ENCODE peak calls at places on chromosomes 5 and 9, in seven cellular contexts. N is transverse colon, L is esophagus squamous epithelium, V is ascending aorta, A is HFFc6, J is endothelial cell, K is mammary epithelial cell. E is an unnamed sample.

GRCh38 chr9:88313364-88314220 is 74.7 kb upstream of the SPIN1 start:
- DNase-seq in N (no peak), L (no peak), V (no peak), A (no peak), J (no peak), K (no peak), E (no peak)

GRCh38 chr5:6673031-6673430 is 39.8 kb downstream of the SRD5A1 start:
- DNase-seq in N (no peak), L (no peak), V (no peak), A (no peak), J (no peak), K (no peak), E (no peak)

GRCh38 chr9:93116049-93116961 is 17.7 kb downstream of the NINJ1 start:
- DNase-seq in N (peak; percentile 65), L (no peak), V (peak; percentile 76), A (peak; percentile 65), J (no peak), K (no peak), E (peak; percentile 12)

GRCh38 chr5:154857091-154857533 is 1.3 kb upstream of the CNOT8 start:
- DNase-seq in N (peak; percentile 81), L (no peak), V (peak; percentile 61), A (peak; percentile 71), J (no peak), K (no peak), E (no peak)

GRCh38 chr9:134585746-134586706 is 55.6 kb upstream of the COL5A1 start:
- DNase-seq in N (no peak), L (no peak), V (no peak), A (peak; percentile 85), J (no peak), K (peak; percentile 6), E (no peak)

GRCh38 chr5:6175172-6175855 is 203.0 kb downstream of the MED10 start:
- DNase-seq in N (no peak), L (no peak), V (no peak), A (no peak), J (no peak), K (no peak), E (no peak)

GRCh38 chr5:29203049-29203448 is 1990.4 kb upstream of the CDH6 start:
- DNase-seq in N (no peak), L (no peak), V (no peak), A (no peak), J (no peak), K (no peak), E (no peak)

GRCh38 chr5:33855396-33855795 is 36.4 kb downstream of the ADAMTS12 start:
- DNase-seq in N (no peak), L (no peak), V (no peak), A (no peak), J (no peak), K (peak; percentile 47), E (no peak)

GRCh38 chr9:93099551-93100264 is 3.7 kb downstream of the CARD19 start:
- DNase-seq in N (peak; percentile 7), L (no peak), V (peak; percentile 7), A (no peak), J (no peak), K (no peak), E (peak; percentile 3)

GRCh38 chr5:1948663-1949191 is 66.0 kb upstream of the IRX4 start:
- DNase-seq in N (no peak), L (no peak), V (no peak), A (no peak), J (no peak), K (peak; percentile 99), E (no peak)

GRCh38 chr9:127122176-127123151 is at the start of gene ANGPTL2:
- DNase-seq in N (peak; percentile 78), L (peak; percentile 30), V (peak; percentile 76), A (peak; percentile 80), J (peak; percentile 59), K (peak; percentile 36), E (no peak)

GRCh38 chr5:176446884-176447537 is 1.2 kb upstream of the FAF2 start:
- DNase-seq in N (peak; percentile 31), L (no peak), V (no peak), A (no peak), J (peak; percentile 15), K (no peak), E (no peak)

GRCh38 chr9:129624947-129625346 is 1.0 kb upstream of the NTMT1 start:
- DNase-seq in N (no peak), L (no peak), V (no peak), A (no peak), J (no peak), K (peak; percentile 68), E (no peak)

GRCh38 chr9:129626944-129627297 is 958 bp downstream of the NTMT1 start:
- DNase-seq in N (no peak), L (no peak), V (no peak), A (peak; percentile 81), J (no peak), K (peak; percentile 28), E (no peak)

GRCh38 chr9:129626079-129626943 is at the start of gene NTMT1:
- DNase-seq in N (peak; percentile 89), L (peak; percentile 51), V (peak; percentile 43), A (peak; percentile 74), J (peak; percentile 88), K (peak; percentile 75), E (peak; percentile 92)

GRCh38 chr9:129623331-129623730 is 2.4 kb upstream of the C9orf50 start:
- DNase-seq in N (no peak), L (no peak), V (no peak), A (peak; percentile 45), J (no peak), K (no peak), E (no peak)

DNA sequence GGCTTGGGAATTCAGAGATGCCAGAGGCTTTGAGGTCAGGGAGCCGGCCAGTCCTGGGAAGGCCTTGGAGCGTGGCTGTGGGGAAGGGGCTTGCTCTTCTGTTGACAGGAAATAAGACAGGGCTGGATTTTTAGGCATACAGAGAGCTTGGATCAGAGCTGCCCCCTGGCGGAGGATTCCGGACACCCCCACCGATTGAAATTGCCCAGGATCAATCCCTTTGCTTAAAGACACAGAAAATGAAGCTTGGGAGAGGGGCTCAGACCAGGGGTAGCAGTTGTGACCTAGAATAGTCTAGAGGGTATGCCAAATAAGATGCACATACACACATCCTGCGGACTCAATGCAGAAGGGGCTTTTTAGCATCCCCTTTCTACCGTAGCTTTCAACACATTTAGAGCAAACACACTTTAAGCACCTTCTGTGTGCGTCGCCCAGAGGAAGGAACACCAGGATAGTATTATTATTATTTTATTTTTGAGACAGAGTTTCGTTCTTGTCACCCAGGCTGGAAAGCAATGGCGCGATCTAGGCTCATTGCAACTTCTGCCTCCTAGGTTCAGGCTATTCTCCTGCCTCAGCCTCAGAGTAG is 1.7 kb upstream of the NTMT1 start:
- DNase-seq in N (peak; percentile 66), L (no peak), V (no peak), A (peak; percentile 36), J (peak; percentile 83), K (no peak), E (peak; percentile 73)
- TF ChIP-seq CTCF in N (peak; percentile 76), L (peak; percentile 76), V (peak; percentile 48), A (peak; percentile 88), J (peak; percentile 63), K (peak; percentile 82), E (peak; percentile 67)

DNA sequence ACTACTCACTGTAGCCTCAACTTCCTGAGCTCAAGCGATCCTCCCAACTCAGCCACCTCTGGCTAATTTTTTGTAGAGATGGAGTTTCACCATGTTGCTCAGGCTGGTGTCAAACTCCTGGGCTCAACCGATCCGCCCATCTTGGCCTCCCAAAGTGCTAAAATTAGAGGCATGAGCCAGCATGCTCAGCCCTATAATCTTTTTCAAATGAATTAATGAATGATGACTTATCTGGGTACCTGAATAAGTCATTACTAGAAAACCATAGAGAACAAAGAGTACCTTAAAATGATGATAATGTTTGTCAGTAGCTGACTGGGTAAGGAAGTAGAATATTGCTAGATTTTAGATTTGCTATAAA is 13.8 kb downstream of the FNBP1 start:
- DNase-seq in N (no peak), L (no peak), V (no peak), A (no peak), J (no peak), K (no peak), E (no peak)
- TF ChIP-seq CTCF in N (no peak), L (no peak), V (no peak), A (no peak), J (no peak), K (no peak), E (no peak)

GRCh38 chr5:123099514-123100151 is 10.6 kb downstream of the PRDM6 start:
- DNase-seq in N (no peak), L (no peak), V (no peak), A (no peak), J (peak; percentile 59), K (no peak), E (no peak)
- TF ChIP-seq CTCF in N (no peak), L (no peak), V (peak; percentile 5), A (no peak), J (no peak), K (no peak), E (no peak)

GRCh38 chr5:174307031-174307408 is 261.5 kb downstream of the NSG2 start:
- DNase-seq in N (no peak), L (no peak), V (no peak), A (no peak), J (no peak), K (no peak), E (no peak)
- TF ChIP-seq CTCF in N (no peak), L (no peak), V (no peak), A (no peak), J (no peak), K (no peak), E (no peak)

GRCh38 chr5:57184322-57184721 is 10.5 kb downstream of the GPBP1 start:
- DNase-seq in N (no peak), L (no peak), V (no peak), A (no peak), J (no peak), K (no peak), E (no peak)
- TF ChIP-seq CTCF in N (no peak), L (no peak), V (no peak), A (no peak), J (no peak), K (no peak), E (no peak)

DNA sequence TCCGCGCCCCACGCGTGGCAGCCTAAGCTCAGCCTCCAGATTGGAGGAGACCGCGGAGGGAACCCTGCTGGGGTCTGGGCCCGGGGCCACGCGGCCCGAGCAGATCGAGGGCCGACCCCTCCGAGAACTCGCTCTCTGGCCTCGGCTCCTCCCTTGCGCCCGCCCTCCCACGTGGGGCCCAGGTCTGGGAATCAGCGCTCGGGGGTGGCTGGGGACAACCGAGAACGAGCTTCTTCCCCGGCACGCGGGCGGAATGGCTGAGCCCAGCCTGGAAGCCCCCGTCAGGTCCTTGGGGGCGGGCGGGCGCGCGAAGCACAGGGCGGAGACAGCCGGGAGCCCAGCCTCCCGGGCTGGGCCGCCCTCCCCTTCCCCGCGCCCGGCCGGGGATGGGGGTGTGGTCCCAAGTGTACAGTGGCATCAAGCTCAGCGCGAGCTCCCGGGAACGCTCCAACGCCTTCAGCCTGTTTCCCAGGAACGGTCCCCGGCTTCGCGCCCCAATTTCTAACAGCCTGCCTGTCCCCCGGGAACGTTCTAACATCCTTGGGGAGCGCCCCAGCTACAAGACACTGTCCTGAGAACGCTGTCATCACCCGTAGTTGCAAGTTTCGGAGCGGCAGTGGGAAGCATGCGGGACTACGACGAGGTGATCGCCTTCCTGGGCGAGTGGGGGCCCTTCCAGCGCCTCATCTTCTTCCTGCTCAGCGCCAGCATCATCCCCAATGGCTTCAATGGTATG is at the start of gene SLC22A4:
- DNase-seq in N (peak; percentile 90), L (peak; percentile 49), V (peak; percentile 80), A (peak; percentile 94), J (peak; percentile 83), K (peak; percentile 91), E (peak; percentile 76)
- TF ChIP-seq CTCF in N (no peak), L (no peak), V (no peak), A (no peak), J (no peak), K (no peak), E (no peak)

E was measured in D721Med.